ENCODE peak calls at places on chromosome 5, in four cellular contexts. One of them, this sample, is unnamed.
A peak's percentile ranks its signal among the peaks of the same experiment; 100 is the strongest.

GRCh38 chr5:77180167-77181081 is 30.1 kb upstream of the PDE8B start:
- DNase-seq in B cell: no peak
- DNase-seq in heart right ventricle: no peak
- DNase-seq in Calu3: peak; percentile 60
- DNase-seq in this sample: peak; percentile 33

GRCh38 chr5:180179399-180180197 is 29.4 kb downstream of the RASGEF1C start:
- DNase-seq in B cell: no peak
- DNase-seq in Calu3: no peak
- DNase-seq in heart right ventricle: no peak
- DNase-seq in this sample: no peak

GRCh38 chr5:9183306-9183705 is 362.6 kb downstream of the SEMA5A start:
- DNase-seq in B cell: no peak
- DNase-seq in Calu3: no peak
- DNase-seq in heart right ventricle: no peak
- DNase-seq in this sample: no peak

GRCh38 chr5:125316913-125317545 is 570.6 kb upstream of the ZNF608 start:
- DNase-seq in heart right ventricle: no peak
- DNase-seq in B cell: no peak
- DNase-seq in Calu3: no peak
- DNase-seq in this sample: no peak

GRCh38 chr5:42454216-42454995 is 31.2 kb downstream of the GHR start:
- DNase-seq in Calu3: no peak
- DNase-seq in heart right ventricle: no peak
- DNase-seq in B cell: no peak
- DNase-seq in this sample: no peak

GRCh38 chr5:76836585-76836984 is 13.2 kb upstream of the S100Z start:
- DNase-seq in heart right ventricle: no peak
- DNase-seq in B cell: no peak
- DNase-seq in Calu3: no peak
- DNase-seq in this sample: no peak

GRCh38 chr5:10762776-10763500 is 1.9 kb upstream of the DAP start:
- DNase-seq in heart right ventricle: no peak
- DNase-seq in Calu3: no peak
- DNase-seq in B cell: peak; percentile 64
- DNase-seq in this sample: no peak

GRCh38 chr5:129902806-129903205 is 1.5 kb upstream of the CHSY3 start:
- DNase-seq in heart right ventricle: no peak
- DNase-seq in B cell: no peak
- DNase-seq in Calu3: no peak
- DNase-seq in this sample: no peak

GRCh38 chr5:9833871-9834270 is 203.7 kb upstream of the TAS2R1 start:
- DNase-seq in heart right ventricle: no peak
- DNase-seq in B cell: no peak
- DNase-seq in Calu3: no peak
- DNase-seq in this sample: no peak

GRCh38 chr5:94793816-94794198 is 175.3 kb downstream of the SLF1 start:
- DNase-seq in B cell: no peak
- DNase-seq in heart right ventricle: no peak
- DNase-seq in Calu3: no peak
- DNase-seq in this sample: peak; percentile 54

GRCh38 chr5:1322955-1323802 is 21.7 kb downstream of the CLPTM1L start:
- DNase-seq in B cell: no peak
- DNase-seq in Calu3: no peak
- DNase-seq in heart right ventricle: no peak
- DNase-seq in this sample: no peak

GRCh38 chr5:150266807-150267408 is 22.7 kb downstream of the CAMK2A start:
- DNase-seq in heart right ventricle: no peak
- DNase-seq in B cell: no peak
- DNase-seq in Calu3: peak; percentile 30
- DNase-seq in this sample: no peak

GRCh38 chr5:131980696-131981095 is 30.8 kb downstream of the ACSL6 start:
- DNase-seq in Calu3: no peak
- DNase-seq in heart right ventricle: no peak
- DNase-seq in B cell: no peak
- DNase-seq in this sample: no peak

GRCh38 chr5:2017540-2018389 is 135.0 kb upstream of the IRX4 start:
- DNase-seq in B cell: no peak
- DNase-seq in heart right ventricle: no peak
- DNase-seq in Calu3: no peak
- DNase-seq in this sample: peak; percentile 71

GRCh38 chr5:117889592-117889991 is 1098.8 kb downstream of the DTWD2 start:
- DNase-seq in Calu3: no peak
- DNase-seq in heart right ventricle: no peak
- DNase-seq in B cell: no peak
- DNase-seq in this sample: no peak

GRCh38 chr5:97427235-97427634 is 244.2 kb upstream of the RIOK2 start:
- DNase-seq in B cell: no peak
- DNase-seq in Calu3: no peak
- DNase-seq in heart right ventricle: no peak
- DNase-seq in this sample: no peak

GRCh38 chr5:97422678-97423077 is 239.6 kb upstream of the RIOK2 start:
- DNase-seq in B cell: no peak
- DNase-seq in Calu3: no peak
- DNase-seq in heart right ventricle: no peak
- DNase-seq in this sample: no peak

GRCh38 chr5:97420646-97421045 is 237.6 kb upstream of the RIOK2 start:
- DNase-seq in Calu3: no peak
- DNase-seq in B cell: no peak
- DNase-seq in heart right ventricle: no peak
- DNase-seq in this sample: no peak

GRCh38 chr5:97425511-97425910 is 242.5 kb upstream of the RIOK2 start:
- DNase-seq in Calu3: no peak
- DNase-seq in B cell: no peak
- DNase-seq in heart right ventricle: no peak
- DNase-seq in this sample: no peak
- TF ChIP-seq CTCF in Calu3: no peak
- TF ChIP-seq CTCF in B cell: no peak
- TF ChIP-seq CTCF in heart right ventricle: peak; percentile 26
- TF ChIP-seq CTCF in this sample: peak; percentile 26

GRCh38 chr5:28779161-28779754 is 1740.9 kb upstream of the CDH9 start:
- DNase-seq in Calu3: no peak
- DNase-seq in B cell: no peak
- DNase-seq in heart right ventricle: no peak
- DNase-seq in this sample: no peak

DNA sequence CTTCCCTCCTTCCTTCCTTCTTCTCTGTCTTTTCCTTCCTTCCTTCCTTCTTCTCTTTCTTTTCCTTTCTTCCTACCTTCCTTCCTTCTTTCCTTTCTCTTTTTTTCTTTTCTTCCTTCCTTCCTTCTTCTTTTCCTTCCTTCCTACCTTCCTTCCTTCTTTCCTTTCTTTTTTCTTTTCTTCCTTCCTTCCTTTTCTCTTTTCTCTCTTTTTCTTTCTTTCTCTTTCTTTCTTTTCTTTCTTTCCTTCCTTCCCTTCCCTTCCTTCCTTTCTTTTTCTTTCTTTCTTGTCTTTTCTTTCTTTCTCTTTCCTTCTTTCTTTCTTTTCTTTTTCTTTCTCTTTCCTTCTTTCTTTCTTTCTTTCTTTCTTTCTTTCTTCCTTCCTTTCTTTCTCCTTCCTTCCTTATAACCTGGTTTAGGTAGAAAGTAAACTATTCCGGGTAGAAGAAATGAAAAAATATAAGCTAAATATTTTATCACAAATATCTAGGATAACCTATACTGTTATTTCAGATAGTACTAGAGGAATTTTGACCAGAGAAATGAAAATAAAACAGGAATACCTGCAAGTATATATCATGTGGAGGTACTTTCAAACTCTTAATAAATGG is 1741.8 kb upstream of the CDH9 start:
- DNase-seq in Calu3: no peak
- DNase-seq in B cell: no peak
- DNase-seq in heart right ventricle: no peak
- DNase-seq in this sample: no peak
- TF ChIP-seq CTCF in Calu3: no peak
- TF ChIP-seq CTCF in B cell: peak; percentile 34
- TF ChIP-seq CTCF in heart right ventricle: no peak
- TF ChIP-seq CTCF in this sample: no peak

GRCh38 chr5:92147263-92147662 is 764.1 kb upstream of the ARRDC3 start:
- DNase-seq in heart right ventricle: no peak
- DNase-seq in Calu3: no peak
- DNase-seq in B cell: no peak
- DNase-seq in this sample: no peak
- TF ChIP-seq CTCF in heart right ventricle: no peak
- TF ChIP-seq CTCF in Calu3: no peak
- TF ChIP-seq CTCF in B cell: no peak
- TF ChIP-seq CTCF in this sample: no peak

GRCh38 chr5:14399054-14399657 is 182.4 kb upstream of the OTULINL start:
- DNase-seq in B cell: peak; percentile 42
- DNase-seq in heart right ventricle: no peak
- DNase-seq in Calu3: no peak
- DNase-seq in this sample: peak; percentile 53
- TF ChIP-seq CTCF in B cell: peak; percentile 70
- TF ChIP-seq CTCF in heart right ventricle: peak; percentile 78
- TF ChIP-seq CTCF in Calu3: no peak
- TF ChIP-seq CTCF in this sample: peak; percentile 60

DNA sequence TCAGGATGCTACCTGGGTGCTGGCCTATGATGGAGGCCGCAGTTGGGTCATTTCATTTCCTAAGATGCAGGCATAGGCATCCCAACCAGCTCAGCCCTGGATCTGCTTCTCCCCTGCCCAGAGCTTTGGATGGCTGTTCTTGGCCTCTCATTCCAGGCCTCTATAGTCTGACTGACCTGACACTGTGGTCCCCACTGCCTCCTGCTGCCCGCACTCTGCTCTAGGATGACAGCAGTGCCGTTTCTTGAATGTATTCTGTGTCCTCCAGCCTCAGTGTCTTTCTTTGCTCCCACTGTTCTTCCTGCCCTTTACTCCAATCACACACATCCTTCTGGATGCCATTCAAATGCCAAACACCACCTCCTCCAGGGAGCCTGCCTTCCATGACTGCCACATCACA is 235.7 kb downstream of the HSPA4 start:
- DNase-seq in heart right ventricle: no peak
- DNase-seq in B cell: peak; percentile 38
- DNase-seq in Calu3: peak; percentile 80
- DNase-seq in this sample: peak; percentile 57
- TF ChIP-seq CTCF in heart right ventricle: peak; percentile 44
- TF ChIP-seq CTCF in B cell: peak; percentile 20
- TF ChIP-seq CTCF in Calu3: peak; percentile 61
- TF ChIP-seq CTCF in this sample: peak; percentile 74

DNA sequence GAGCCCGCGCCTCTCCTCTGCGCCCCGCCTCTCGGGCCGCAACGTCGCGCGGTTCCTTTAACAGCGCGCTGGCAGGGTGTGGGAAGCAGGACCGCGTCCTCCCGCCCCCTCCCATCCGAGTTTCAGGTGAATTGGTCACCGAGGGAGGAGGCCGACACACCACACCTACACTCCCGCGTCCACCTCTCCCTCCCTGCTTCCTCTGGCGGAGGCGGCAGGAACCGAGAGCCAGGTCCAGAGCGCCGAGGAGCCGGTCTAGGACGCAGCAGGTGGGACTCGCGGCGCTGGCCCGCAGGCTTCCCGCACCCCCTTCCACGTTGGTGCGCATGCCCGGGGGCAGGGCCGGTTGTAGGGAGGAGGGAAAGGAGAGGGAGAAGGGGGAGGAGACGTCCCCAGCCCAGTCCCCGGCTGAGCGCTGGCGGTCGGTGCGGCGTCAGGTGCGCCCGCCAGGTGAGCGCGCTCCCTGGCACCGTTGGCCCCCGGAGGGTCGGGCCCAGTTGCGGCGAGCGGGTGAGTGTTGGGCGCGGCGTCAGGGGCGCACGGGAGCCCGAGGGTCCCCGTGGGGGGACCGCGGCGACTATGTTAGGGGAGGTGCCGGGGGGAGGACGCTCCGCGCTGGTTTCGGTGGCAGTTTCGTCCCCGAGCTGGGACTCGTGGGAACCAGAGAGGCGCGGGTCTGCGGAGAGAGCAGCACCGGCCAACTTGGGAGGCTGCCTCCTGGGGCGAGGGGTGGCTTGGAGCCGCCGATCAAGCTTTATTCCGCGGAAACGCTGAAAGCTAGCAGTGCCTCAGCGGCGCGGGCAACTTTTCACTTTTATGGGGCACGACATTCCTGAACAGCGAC is at the start of gene OCLN:
- DNase-seq in B cell: peak; percentile 18
- DNase-seq in Calu3: peak; percentile 91
- DNase-seq in heart right ventricle: no peak
- DNase-seq in this sample: peak; percentile 87
- TF ChIP-seq CTCF in B cell: no peak
- TF ChIP-seq CTCF in Calu3: no peak
- TF ChIP-seq CTCF in heart right ventricle: no peak
- TF ChIP-seq CTCF in this sample: no peak

This sample was measured in GM13976.